ENCODE peak calls at places on chromosomes 3 and 15, in six cellular contexts. H is NAMALWA; Q is Panc1; M is A549; O is smooth muscle cell of the brain vasculature; Y is stimulated activated CD8-positive, alpha-beta memory T cell treated with anti-CD3 and anti-CD28 coated beads, Interleukin-4, amount 100 ng/mL, for 24 hours. S is an unnamed sample.

GRCh38 chr3:9408061-9408460 is 10.6 kb downstream of the SETD5 start:
- DNase-seq in H (no peak), Q (no peak), M (no peak), O (no peak), Y (no peak), S (no peak)

GRCh38 chr3:134260984-134261383 is 10.3 kb upstream of the RYK start:
- DNase-seq in H (no peak), Q (no peak), M (no peak), O (no peak), Y (no peak), S (no peak)

GRCh38 chr15:38374477-38374876 is 79.5 kb upstream of the FAM98B start:
- DNase-seq in H (no peak), Q (no peak), M (no peak), O (no peak), Y (no peak), S (no peak)

GRCh38 chr3:50297896-50298725 is 1.1 kb downstream of the HYAL3 start:
- DNase-seq in H (no peak), Q (no peak), M (peak), O (no peak), Y (no peak), S (no peak)

GRCh38 chr3:169923831-169924230 is 12.5 kb downstream of the SAMD7 start:
- DNase-seq in H (no peak), Q (no peak), M (no peak), O (no peak), Y (no peak), S (no peak)

GRCh38 chr15:65731926-65732325 is 60.2 kb downstream of the DENND4A start:
- DNase-seq in H (no peak), Q (no peak), M (no peak), O (no peak), Y (no peak), S (no peak)

GRCh38 chr3:58369038-58369437 is 36.3 kb downstream of the PXK start:
- DNase-seq in H (no peak), Q (no peak), M (no peak), O (no peak), Y (no peak), S (no peak)

GRCh38 chr15:22229971-22230815 is 149.9 kb downstream of the OR4M2 start:
- DNase-seq in H (no peak), Q (no peak), M (no peak), O (no peak), Y (no peak), S (no peak)

GRCh38 chr3:53806182-53807116 is 39.8 kb downstream of the CHDH start:
- DNase-seq in H (no peak), Q (no peak), M (no peak), O (no peak), Y (no peak), S (peak)

GRCh38 chr3:46236294-46237054 is 5.8 kb upstream of the CCR3 start:
- DNase-seq in H (no peak), Q (no peak), M (no peak), O (no peak), Y (no peak), S (no peak)

GRCh38 chr3:142165194-142165593 is 15.8 kb upstream of the TFDP2 start:
- DNase-seq in H (no peak), Q (no peak), M (no peak), O (no peak), Y (no peak), S (no peak)

GRCh38 chr3:11932636-11933035 is 71.6 kb upstream of the SYN2 start:
- DNase-seq in H (no peak), Q (no peak), M (no peak), O (no peak), Y (no peak), S (no peak)

GRCh38 chr3:46709721-46710120 is 7.9 kb downstream of the PRSS50 start:
- DNase-seq in H (no peak), Q (no peak), M (no peak), O (no peak), Y (no peak), S (no peak)

GRCh38 chr3:153958635-153959320 is 162.4 kb upstream of the ARHGEF26 start:
- DNase-seq in H (no peak), Q (no peak), M (no peak), O (no peak), Y (no peak), S (no peak)

GRCh38 chr3:105791134-105791533 is 77.7 kb downstream of the CBLB start:
- DNase-seq in H (no peak), Q (no peak), M (no peak), O (peak), Y (no peak), S (no peak)

GRCh38 chr3:165459111-165459510 is 262.9 kb upstream of the SLITRK3 start:
- DNase-seq in H (no peak), Q (no peak), M (no peak), O (no peak), Y (no peak), S (no peak)

GRCh38 chr3:130517541-130517940 is 564 bp downstream of the COL6A6 start:
- DNase-seq in H (no peak), Q (no peak), M (no peak), O (no peak), Y (no peak), S (no peak)

GRCh38 chr3:46856576-46857471 is 6.4 kb downstream of the MYL3 start:
- DNase-seq in H (no peak), Q (no peak), M (no peak), O (no peak), Y (no peak), S (no peak)

GRCh38 chr15:39685999-39686613 is 96.5 kb downstream of the FSIP1 start:
- DNase-seq in H (peak), Q (peak), M (peak), O (peak), Y (no peak), S (no peak)

GRCh38 chr3:41975421-41976103 is 13.7 kb upstream of the ULK4 start:
- DNase-seq in H (no peak), Q (no peak), M (no peak), O (no peak), Y (no peak), S (no peak)